ENCODE peak calls at places on chromosomes 1 and 21, in nine cellular contexts. K is PC-3; L is CD8-positive, alpha-beta memory T cell; H is osteoblast; Z is lower lobe of right lung; X is cardiac muscle cell; R is SK-N-SH; U is adrenal gland; T is A549. O is an unnamed sample.

GRCh38 chr1:26225033-26225831 is 8.8 kb upstream of the CEP85 start:
- DNase-seq in K (no peak), R (peak; percentile 87), H (peak; percentile 88), Z (peak; percentile 78), T (no peak), L (no peak), U (peak; percentile 87), X (peak; percentile 89), O (peak; percentile 65)

GRCh38 chr1:167016090-167016750 is 27.1 kb downstream of the MAEL start:
- DNase-seq in K (no peak), L (no peak), U (no peak), Z (no peak), H (no peak), R (no peak), T (no peak), X (no peak), O (no peak)

GRCh38 chr1:238823416-238823815 is 563.0 kb upstream of the CHRM3 start:
- DNase-seq in X (no peak), R (no peak), U (no peak), K (no peak), Z (no peak), L (no peak), H (no peak), T (no peak), O (no peak)

GRCh38 chr1:160971618-160972056 is 17.0 kb upstream of the ITLN2 start:
- DNase-seq in T (no peak), K (no peak), H (peak; percentile 17), Z (no peak), X (no peak), U (no peak), L (no peak), R (no peak), O (no peak)

GRCh38 chr1:43549921-43550597 is 19.4 kb downstream of the PTPRF start:
- DNase-seq in Z (peak; percentile 90), K (peak; percentile 90), R (no peak), H (no peak), U (peak; percentile 62), L (no peak), X (peak; percentile 66), T (no peak), O (peak; percentile 43)

GRCh38 chr1:111864862-111865261 is 109.2 kb downstream of the DDX20 start:
- DNase-seq in T (no peak), U (no peak), X (peak; percentile 62), R (no peak), L (no peak), K (no peak), H (no peak), Z (no peak), O (no peak)

GRCh38 chr1:67459068-67459467 is 28.9 kb upstream of the SERBP1 start:
- DNase-seq in H (no peak), L (no peak), K (peak; percentile 39), X (no peak), R (no peak), Z (no peak), T (no peak), U (no peak), O (no peak)

GRCh38 chr1:59013276-59013927 is 229.6 kb upstream of the JUN start:
- DNase-seq in K (no peak), X (peak; percentile 27), Z (no peak), U (peak; percentile 74), L (no peak), R (no peak), T (no peak), H (no peak), O (peak; percentile 41)

GRCh38 chr1:206979379-206980043 is 9.3 kb upstream of the FCAMR start:
- DNase-seq in X (peak; percentile 33), U (no peak), K (peak; percentile 67), H (no peak), L (no peak), Z (no peak), R (no peak), T (peak; percentile 52), O (no peak)

GRCh38 chr1:46211051-46211450 is 7.9 kb downstream of the LURAP1 start:
- DNase-seq in T (no peak), H (no peak), K (no peak), Z (no peak), U (no peak), X (peak; percentile 52), L (no peak), R (no peak), O (no peak)

GRCh38 chr1:240101306-240101705 is 9.6 kb downstream of the FMN2 start:
- DNase-seq in X (no peak), K (no peak), L (no peak), Z (no peak), U (no peak), R (no peak), T (no peak), H (no peak), O (no peak)

GRCh38 chr1:178644308-178645120 is 80.5 kb upstream of the RALGPS2 start:
- DNase-seq in R (peak; percentile 55), H (peak; percentile 53), K (no peak), U (peak; percentile 94), X (peak; percentile 67), L (no peak), T (no peak), Z (no peak), O (no peak)

GRCh38 chr1:222136869-222137268 is 395.0 kb upstream of the DUSP10 start:
- DNase-seq in U (no peak), R (no peak), T (no peak), L (no peak), X (no peak), H (no peak), Z (no peak), K (peak; percentile 86), O (no peak)

GRCh38 chr1:147246910-147247655 is 4.6 kb downstream of the CHD1L start:
- DNase-seq in H (no peak), Z (no peak), K (no peak), R (no peak), X (no peak), T (no peak), L (no peak), U (no peak), O (no peak)

GRCh38 chr21:23853796-23854379 is 1753.4 kb downstream of the MRPL39 start:
- DNase-seq in R (peak; percentile 18), H (no peak), X (peak; percentile 36), L (no peak), K (peak; percentile 63), T (peak; percentile 1), Z (no peak), U (no peak), O (no peak)

GRCh38 chr1:41490911-41491310 is 6.4 kb upstream of the EDN2 start:
- DNase-seq in T (no peak), X (no peak), R (no peak), Z (no peak), H (no peak), K (no peak), L (no peak), U (no peak), O (no peak)

DNA sequence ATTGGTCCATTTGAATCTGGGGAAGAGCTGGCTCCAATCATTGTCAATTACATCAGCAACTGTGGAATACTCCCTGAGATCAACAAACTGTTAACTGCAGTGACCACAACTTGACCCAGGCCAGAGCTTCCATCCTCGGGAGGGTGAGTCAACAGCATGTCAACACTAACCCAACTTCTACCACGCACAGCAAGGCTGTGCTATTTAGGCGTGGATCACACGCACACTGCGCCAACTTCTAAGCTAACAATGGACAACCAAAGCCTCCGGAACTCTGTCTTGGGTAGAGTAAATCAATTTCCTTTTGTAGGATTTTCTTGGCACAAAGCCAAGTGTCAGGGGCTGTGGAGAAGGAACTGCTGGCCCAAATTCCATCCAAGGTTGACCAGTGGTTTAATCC is 30.4 kb downstream of the APP start:
- DNase-seq in K (peak; percentile 98), L (no peak), H (peak; percentile 86), T (peak; percentile 93), X (no peak), Z (no peak), U (no peak), R (no peak), O (peak; percentile 42)
- H3K4me1 ChIP-seq in K (peaks cover 45% of the 10 kb centered on the region), L (peaks cover 7% of the 10 kb centered on the region), H (peaks cover 29% of the 10 kb centered on the region), T (peaks cover 53% of the 10 kb centered on the region), X (peaks cover 14% of the 10 kb centered on the region), Z (peaks cover 18% of the 10 kb centered on the region), U (peaks cover 33% of the 10 kb centered on the region), R (peaks cover 6% of the 10 kb centered on the region), O (peaks cover 31% of the 10 kb centered on the region)

DNA sequence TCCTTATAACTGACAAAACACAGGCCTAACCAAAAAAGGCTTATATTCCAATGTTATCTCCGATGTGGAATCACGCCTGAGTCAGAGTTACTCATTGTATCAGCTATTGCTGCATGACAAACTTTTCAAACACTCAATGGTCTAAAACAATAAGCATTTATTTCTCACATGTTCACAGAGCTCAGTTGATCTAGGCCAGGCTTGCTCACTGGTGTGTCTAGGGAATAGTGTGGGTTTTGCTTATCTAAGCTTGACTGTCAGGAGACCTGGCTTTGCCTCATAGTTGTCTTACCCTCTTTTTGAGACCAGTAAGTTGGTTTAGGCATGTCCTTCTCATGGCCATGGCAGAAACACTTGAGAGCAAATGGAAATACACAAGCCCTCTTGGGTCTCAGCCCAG is 130.7 kb downstream of the HMCN1 start:
- DNase-seq in X (no peak), L (no peak), T (no peak), K (peak; percentile 70), Z (no peak), R (no peak), H (peak; percentile 85), U (no peak), O (no peak)
- H3K27ac ChIP-seq in X (no peak overlapping the region), L (no peak overlapping the region), T (no peak overlapping the region), K (peak overlapping the region; percentile 78), Z (no peak overlapping the region), R (peak overlapping the region; percentile 74), H (peak overlapping the region; percentile 88), U (no peak overlapping the region), O (no peak overlapping the region)

DNA sequence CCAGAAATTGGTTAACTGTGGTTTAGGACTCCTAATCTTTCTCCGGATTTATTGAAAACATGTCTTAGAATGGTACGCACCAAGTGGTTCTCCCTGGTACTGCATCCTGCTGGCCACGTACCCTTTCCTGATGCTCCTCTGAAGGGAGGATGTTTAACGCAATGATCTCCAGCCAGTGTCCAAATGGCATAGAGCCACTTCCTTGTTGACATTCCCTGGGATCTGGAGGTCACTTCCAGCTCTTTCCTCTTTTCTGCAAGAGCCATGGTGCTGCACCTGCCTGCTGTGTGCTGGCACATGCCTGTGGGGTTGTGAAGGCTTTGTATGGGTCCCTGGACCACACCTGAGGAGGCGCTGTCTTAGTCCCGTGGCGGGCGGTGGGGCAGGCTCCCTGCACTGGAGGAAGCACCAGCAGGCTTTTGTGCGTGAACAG is 53.9 kb downstream of the GALNT2 start:
- DNase-seq in X (no peak), T (peak; percentile 66), L (no peak), K (peak; percentile 74), U (no peak), R (peak; percentile 58), H (no peak), Z (no peak), O (no peak)
- H3K4me1 ChIP-seq in X (peaks cover 40% of the 10 kb centered on the region), T (peaks cover 34% of the 10 kb centered on the region), L (peaks cover 29% of the 10 kb centered on the region), K (peaks cover 23% of the 10 kb centered on the region), U (peaks cover 10% of the 10 kb centered on the region), R (peaks cover 19% of the 10 kb centered on the region), H (peaks cover 18% of the 10 kb centered on the region), Z (peaks cover 11% of the 10 kb centered on the region), O (peaks cover 40% of the 10 kb centered on the region)

DNA sequence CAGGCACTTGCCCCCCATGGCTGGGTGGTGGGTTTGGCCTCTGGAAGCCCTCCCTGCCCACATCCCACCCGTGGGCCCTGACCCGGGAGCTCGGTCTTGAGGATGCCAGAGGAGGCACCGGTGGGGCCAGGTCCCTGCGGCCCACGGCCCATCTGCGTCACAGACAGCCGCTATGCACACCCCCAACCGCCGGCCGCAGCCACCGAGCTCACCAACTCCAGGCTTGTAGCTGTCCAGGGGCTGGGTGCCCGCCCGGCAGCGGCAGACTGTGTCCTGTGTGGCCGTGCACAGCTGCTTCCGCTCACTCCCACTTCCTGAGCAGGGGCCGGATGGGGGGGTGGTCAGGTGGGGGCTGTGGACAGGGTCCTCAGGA is 1.2 kb downstream of the TNFRSF4 start:
- DNase-seq in X (no peak), H (peak; percentile 95), K (no peak), U (peak; percentile 65), T (no peak), L (peak; percentile 44), Z (peak; percentile 77), R (peak; percentile 43), O (peak; percentile 64)
- H3K27ac ChIP-seq in X (no peak overlapping the region), H (no peak overlapping the region), K (no peak overlapping the region), U (no peak overlapping the region), T (no peak overlapping the region), L (peak overlapping the region; percentile 51), Z (peak overlapping the region; percentile 71), R (no peak overlapping the region), O (peak overlapping the region; percentile 81)